ENCODE peak calls at places on chromosome 12, in seven cellular contexts. H is tibial artery, S is colonic mucosa, A is dorsolateral prefrontal cortex, P is foreskin fibroblast, Y is mucosa of descending colon, V is cardiac fibroblast. E is an unnamed sample.

GRCh38 chr12:129871991-129872969 is 31.5 kb downstream of the TMEM132D start:
- DNase-seq in V (no peak), H (no peak), P (no peak), S (no peak), A (no peak), Y (no peak), E (no peak)

GRCh38 chr12:77214136-77214535 is 148.8 kb upstream of the E2F7 start:
- DNase-seq in A (no peak), Y (no peak), P (no peak), V (peak), S (no peak), H (no peak), E (peak)

GRCh38 chr12:129075451-129076208 is 222.4 kb downstream of the GLT1D1 start:
- DNase-seq in P (no peak), H (no peak), S (no peak), Y (no peak), V (no peak), A (no peak), E (no peak)

GRCh38 chr12:79858518-79858917 is 76.4 kb downstream of the PPP1R12A start:
- DNase-seq in Y (no peak), H (no peak), S (no peak), P (no peak), A (no peak), V (peak), E (peak)

GRCh38 chr12:75694891-75695290 is 183.5 kb upstream of the KRR1 start:
- DNase-seq in S (no peak), P (no peak), V (peak), A (no peak), Y (no peak), H (no peak), E (peak)

GRCh38 chr12:49651855-49652254 is 28.5 kb downstream of the PRPF40B start:
- DNase-seq in H (no peak), P (no peak), A (no peak), Y (no peak), S (no peak), V (no peak), E (no peak)

GRCh38 chr12:30152705-30153104 is 369.0 kb upstream of the TMTC1 start:
- DNase-seq in P (no peak), V (no peak), S (no peak), Y (no peak), H (no peak), A (no peak), E (no peak)

GRCh38 chr12:107271523-107271922 is 178.2 kb upstream of the CRY1 start:
- DNase-seq in S (no peak), H (no peak), P (no peak), A (no peak), V (no peak), Y (no peak), E (no peak)

GRCh38 chr12:27998170-27999110 is 25.9 kb upstream of the PTHLH start:
- DNase-seq in V (no peak), A (no peak), Y (no peak), P (no peak), H (no peak), S (no peak), E (no peak)

GRCh38 chr12:100043657-100044056 is 58.9 kb upstream of the ANKS1B start:
- DNase-seq in Y (no peak), V (no peak), H (no peak), A (no peak), P (no peak), S (no peak), E (no peak)

GRCh38 chr12:122855985-122856831 is 21.0 kb downstream of the HIP1R start:
- DNase-seq in Y (no peak), H (no peak), V (no peak), P (no peak), A (no peak), S (no peak), E (no peak)

GRCh38 chr12:114438635-114439256 is 32.8 kb upstream of the TBX5 start:
- DNase-seq in H (no peak), A (no peak), V (no peak), P (no peak), S (no peak), Y (no peak), E (no peak)

GRCh38 chr12:21690704-21691368 is 33.2 kb upstream of the LDHB start:
- DNase-seq in P (no peak), H (no peak), A (no peak), V (no peak), S (no peak), Y (no peak), E (no peak)

GRCh38 chr12:2052861-2053674 is at the start of gene CACNA1C:
- DNase-seq in S (peak), Y (no peak), A (peak), H (no peak), P (peak), V (peak), E (peak)

GRCh38 chr12:62703011-62703380 is 232.0 kb downstream of the PPM1H start:
- DNase-seq in A (no peak), H (no peak), Y (no peak), S (no peak), V (no peak), P (peak), E (peak)

GRCh38 chr12:94230357-94230905 is 82.1 kb downstream of the PLXNC1 start:
- DNase-seq in H (no peak), P (no peak), S (no peak), V (no peak), A (no peak), Y (no peak), E (no peak)

GRCh38 chr12:119980247-119980646 is 8.8 kb upstream of the BICDL1 start:
- DNase-seq in P (no peak), H (no peak), Y (no peak), V (no peak), A (no peak), S (no peak), E (no peak)

GRCh38 chr12:111635524-111635923 is 36.4 kb upstream of the ATXN2 start:
- DNase-seq in P (no peak), S (no peak), V (no peak), H (no peak), Y (no peak), A (no peak), E (peak)

GRCh38 chr12:87529386-87529785 is 499.8 kb downstream of the C12orf50 start:
- DNase-seq in H (no peak), A (no peak), V (no peak), Y (no peak), P (no peak), S (no peak), E (no peak)

GRCh38 chr12:64780531-64781373 is 21.5 kb upstream of the GNS start:
- DNase-seq in V (no peak), S (peak), P (no peak), Y (peak), A (peak), H (no peak), E (no peak)

GRCh38 chr12:13195848-13196301 is 651 bp upstream of the EMP1 start:
- DNase-seq in P (peak), V (peak), H (no peak), A (no peak), S (peak), Y (no peak), E (peak)

GRCh38 chr12:52956987-52957386 is 8.1 kb downstream of the KRT18 start:
- DNase-seq in S (no peak), H (no peak), V (peak), A (no peak), P (no peak), Y (no peak), E (peak)

GRCh38 chr12:89648211-89648930 is 60.3 kb downstream of the ATP2B1 start:
- DNase-seq in Y (peak), H (no peak), V (no peak), P (peak), S (no peak), A (no peak), E (no peak)
- H3K4me3 ChIP-seq in Y (no peak), H (no peak), V (no peak), P (no peak), S (no peak), A (no peak), E (no peak)

GRCh38 chr12:132023658-132024057 is 73.9 kb downstream of the EP400 start:
- DNase-seq in A (no peak), P (no peak), S (no peak), V (no peak), H (no peak), Y (no peak), E (no peak)
- TF ChIP-seq CTCF in A (no peak), P (no peak), S (no peak), V (no peak), H (no peak), Y (no peak), E (no peak)

GRCh38 chr12:104218935-104219334 is 3.4 kb downstream of the TXNRD1 start:
- DNase-seq in V (peak), H (no peak), Y (no peak), A (no peak), P (peak), S (no peak), E (peak)

GRCh38 chr12:104222981-104223380 is 7.4 kb downstream of the TXNRD1 start:
- DNase-seq in A (no peak), P (no peak), S (no peak), H (no peak), V (no peak), Y (no peak), E (no peak)

GRCh38 chr12:104219361-104219892 is 3.8 kb downstream of the TXNRD1 start:
- DNase-seq in P (peak), Y (no peak), A (no peak), S (no peak), V (peak), H (no peak), E (peak)

GRCh38 chr12:104220931-104221330 is 5.4 kb downstream of the TXNRD1 start:
- DNase-seq in V (no peak), H (no peak), A (no peak), P (no peak), Y (no peak), S (no peak), E (no peak)

GRCh38 chr12:104219908-104220404 is 4.4 kb downstream of the TXNRD1 start:
- DNase-seq in S (peak), H (peak), P (peak), V (peak), Y (no peak), A (no peak), E (peak)
- H3K4me3 ChIP-seq in S (no peak), H (no peak), P (no peak), V (no peak), Y (no peak), A (no peak), E (no peak)

GRCh38 chr12:56581418-56582145 is 48.5 kb downstream of the BAZ2A start:
- DNase-seq in V (peak), P (peak), A (no peak), H (no peak), Y (no peak), S (no peak), E (peak)
- TF ChIP-seq CTCF in V (no peak), P (no peak), A (no peak), H (no peak), Y (no peak), S (no peak), E (no peak)